ENCODE peak calls at places on chromosomes 12 and 14, in five cellular contexts. J is body of pancreas; P is CD8-positive, alpha-beta T cell; K is psoas muscle; Z is Panc1. E is an unnamed sample. For H3K27me3, the result is how much of the 10 kb centered on the place peaks cover.

GRCh38 chr14:29709490-29709889 is 218.2 kb downstream of the PRKD1 start:
- DNase-seq in K (no peak), J (no peak), Z (no peak), P (no peak), E (no peak)

GRCh38 chr12:95202691-95203476 is 14.4 kb downstream of the FGD6 start:
- DNase-seq in Z (no peak), P (no peak), J (no peak), K (no peak), E (no peak)

GRCh38 chr14:91835920-91836843 is 31.2 kb downstream of the TC2N start:
- DNase-seq in J (peak), K (peak), Z (no peak), P (peak), E (peak)

GRCh38 chr12:44812062-44812461 is 64.1 kb downstream of the NELL2 start:
- DNase-seq in P (no peak), K (no peak), J (no peak), Z (no peak), E (no peak)

GRCh38 chr12:78684419-78684818 is 180.2 kb upstream of the SYT1 start:
- DNase-seq in K (no peak), Z (no peak), J (no peak), P (no peak), E (no peak)

GRCh38 chr12:54984602-54985376 is at the start of gene TESPA1:
- DNase-seq in Z (no peak), J (peak), K (peak), P (peak), E (peak)

GRCh38 chr12:68673788-68674187 is 13.0 kb upstream of the NUP107 start:
- DNase-seq in K (no peak), J (no peak), P (no peak), Z (no peak), E (no peak)

GRCh38 chr14:64708148-64709004 is 4.2 kb downstream of the PLEKHG3 start:
- DNase-seq in J (peak), K (no peak), Z (no peak), P (peak), E (no peak)

GRCh38 chr12:52278530-52278929 is 4.1 kb downstream of the KRT86 start:
- DNase-seq in Z (no peak), J (no peak), K (no peak), P (no peak), E (no peak)

GRCh38 chr14:76065519-76065918 is 80.0 kb downstream of the IFT43 start:
- DNase-seq in J (no peak), Z (no peak), K (no peak), P (no peak), E (no peak)

GRCh38 chr14:22334275-22334577 is 254.8 kb downstream of the DAD1 start:
- DNase-seq in K (no peak), J (no peak), P (no peak), Z (no peak), E (no peak)

GRCh38 chr14:92527724-92528123 is 14.1 kb downstream of the RIN3 start:
- DNase-seq in P (no peak), K (no peak), Z (no peak), J (no peak), E (no peak)

GRCh38 chr12:26018926-26019325 is 60.4 kb downstream of the RASSF8 start:
- DNase-seq in K (no peak), P (no peak), Z (no peak), J (no peak), E (no peak)

GRCh38 chr12:128684357-128684756 is 139.4 kb downstream of the SLC15A4 start:
- DNase-seq in J (no peak), K (no peak), Z (no peak), P (no peak), E (no peak)

GRCh38 chr12:88684610-88685009 is 104.3 kb upstream of the KITLG start:
- DNase-seq in P (no peak), K (no peak), J (no peak), Z (no peak), E (no peak)

GRCh38 chr12:92703777-92704176 is 988 bp downstream of the PLEKHG7 start:
- DNase-seq in K (no peak), Z (no peak), J (no peak), P (no peak), E (no peak)

GRCh38 chr12:92476844-92477243 is 225.9 kb upstream of the PLEKHG7 start:
- DNase-seq in Z (no peak), J (no peak), P (no peak), K (no peak), E (no peak)

GRCh38 chr12:4538207-4539160 is at the start of gene RAD51AP1:
- DNase-seq in J (peak), P (peak), K (peak), Z (peak), E (peak)

GRCh38 chr12:25423355-25423754 is 129.7 kb downstream of the LMNTD1 start:
- DNase-seq in K (no peak), P (no peak), J (peak), Z (no peak), E (no peak)

GRCh38 chr14:103123634-103124500 is 606 bp downstream of the TNFAIP2 start:
- DNase-seq in K (peak), Z (no peak), P (no peak), J (no peak), E (peak)

GRCh38 chr12:53050426-53051057 is 677 bp downstream of the TNS2 start:
- DNase-seq in P (no peak), J (no peak), Z (no peak), K (no peak), E (peak)

GRCh38 chr12:117026343-117026742 is 72.9 kb downstream of the TESC start:
- DNase-seq in J (no peak), K (no peak), Z (no peak), P (no peak), E (no peak)

GRCh38 chr12:96908170-96908675 is 1.2 kb downstream of the NEDD1 start:
- DNase-seq in P (no peak), Z (no peak), J (no peak), K (no peak), E (no peak)

GRCh38 chr14:50615566-50615965 is 52.5 kb downstream of the SAV1 start:
- DNase-seq in K (no peak), J (no peak), P (no peak), Z (no peak), E (no peak)

GRCh38 chr14:50610465-50610864 is 50.5 kb downstream of the ATL1 start:
- DNase-seq in P (no peak), Z (no peak), J (no peak), K (no peak), E (no peak)

GRCh38 chr14:50616275-50616674 is 51.8 kb downstream of the SAV1 start:
- DNase-seq in P (no peak), Z (no peak), J (no peak), K (no peak), E (no peak)

GRCh38 chr14:50612795-50613194 is 52.9 kb downstream of the ATL1 start:
- DNase-seq in K (no peak), Z (no peak), P (no peak), J (no peak), E (no peak)

DNA sequence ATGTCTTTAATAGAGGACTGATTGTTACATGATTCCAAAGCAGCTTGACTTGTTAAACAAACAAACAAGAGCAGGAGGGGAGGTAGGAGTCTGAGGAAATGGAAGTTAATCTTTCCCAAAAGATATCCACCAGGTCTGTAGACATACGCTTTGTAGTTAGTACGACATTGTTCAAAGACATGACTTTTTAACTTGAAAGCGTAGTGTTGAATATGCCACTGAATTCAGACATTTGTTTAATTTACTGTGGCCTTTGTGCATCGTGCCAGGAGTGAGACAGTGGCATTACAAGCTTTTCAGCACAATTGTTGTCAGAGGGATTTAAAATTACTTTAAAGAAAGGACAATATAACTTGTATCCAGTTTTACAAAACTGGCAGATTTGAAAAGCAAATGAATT is 53.0 kb downstream of the SAV1 start:
- DNase-seq in K (no peak), J (no peak), Z (no peak), P (no peak), E (no peak)
- TF ChIP-seq CTCF in K (no peak), J (no peak), Z (no peak), P (no peak), E (no peak)

DNA sequence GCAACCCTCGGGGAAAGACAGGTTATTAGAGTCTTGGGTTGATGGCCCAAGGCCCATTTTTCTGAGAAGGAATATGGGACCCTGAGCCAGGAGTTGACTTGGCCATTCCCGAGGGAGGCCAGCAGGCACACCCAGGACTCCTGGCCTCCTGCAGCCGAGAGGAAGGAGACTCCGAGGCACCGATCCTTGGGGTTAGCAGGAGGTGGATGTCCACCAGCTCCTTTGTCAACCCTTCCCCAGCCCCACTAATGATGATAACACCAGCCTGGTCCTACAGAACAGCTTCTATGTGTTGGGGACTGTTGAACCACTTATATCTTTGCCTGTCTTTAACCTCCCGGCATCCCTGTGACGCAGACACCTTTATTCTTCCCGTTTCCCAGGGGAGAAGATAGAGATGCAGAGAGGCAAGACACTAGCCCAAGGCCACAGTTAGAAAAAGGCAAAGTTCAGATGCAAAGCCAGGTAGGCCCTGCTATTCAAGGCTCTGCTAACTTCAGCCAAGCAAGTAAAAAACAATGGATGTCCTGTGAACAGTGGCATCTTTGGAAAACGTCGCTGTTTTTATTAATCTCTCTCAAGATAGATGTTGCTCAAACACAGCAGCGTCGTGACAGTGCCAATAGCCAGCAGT is 767.3 kb upstream of the TBX3 start:
- DNase-seq in Z (no peak), J (no peak), P (no peak), K (no peak), E (no peak)
- H3K4me3 ChIP-seq in Z (peak), J (no peak), P (no peak), K (peak), E (no peak)

DNA sequence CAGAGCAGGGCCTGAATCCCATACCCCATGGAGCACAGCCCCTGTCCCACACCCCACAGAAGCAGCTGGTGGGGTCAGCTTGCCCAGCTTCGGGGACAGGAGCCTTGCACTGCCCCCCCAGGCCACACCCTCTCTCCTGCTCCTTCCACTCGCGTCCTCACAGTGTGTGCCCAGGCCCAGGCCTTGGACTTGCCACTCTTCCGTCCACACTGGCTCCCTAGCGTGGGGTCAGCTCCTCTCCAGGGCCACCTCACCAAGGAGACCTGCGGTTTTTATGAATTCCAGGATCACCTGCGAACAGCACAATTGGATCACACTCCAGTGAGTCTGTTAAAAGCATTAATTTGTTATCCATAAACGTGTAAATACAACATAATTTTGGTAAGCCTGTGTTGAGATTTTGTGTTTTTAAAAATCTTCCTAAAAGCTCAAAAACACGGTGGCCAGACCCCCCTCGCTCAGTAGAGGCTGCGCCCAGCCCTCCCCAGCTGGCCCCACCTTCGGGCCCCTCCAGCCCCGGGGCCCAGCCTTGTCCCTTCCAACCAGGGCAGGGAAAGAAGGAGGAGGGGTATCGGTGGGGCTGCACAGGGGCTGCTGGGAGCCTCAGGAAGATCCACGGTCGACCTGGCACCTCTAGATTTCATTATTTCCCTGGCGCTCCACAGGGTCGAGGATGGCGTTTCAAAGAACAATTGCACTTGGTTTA is 12.0 kb downstream of the GALNT9 start:
- DNase-seq in K (peak), Z (no peak), P (no peak), J (no peak), E (no peak)
- H3K27me3 ChIP-seq in K (under half), Z (under half), P (under half), J (under half), E (under half)

GRCh38 chr12:126361804-126362203 is 1296.6 kb downstream of the AACS start:
- DNase-seq in P (no peak), J (no peak), Z (no peak), K (no peak), E (no peak)

GRCh38 chr12:126362490-126362889 is 1297.3 kb downstream of the AACS start:
- DNase-seq in P (no peak), J (no peak), Z (no peak), K (no peak), E (no peak)

GRCh38 chr12:126358806-126359205 is 1293.6 kb downstream of the AACS start:
- DNase-seq in Z (no peak), K (no peak), J (no peak), P (no peak), E (no peak)

DNA sequence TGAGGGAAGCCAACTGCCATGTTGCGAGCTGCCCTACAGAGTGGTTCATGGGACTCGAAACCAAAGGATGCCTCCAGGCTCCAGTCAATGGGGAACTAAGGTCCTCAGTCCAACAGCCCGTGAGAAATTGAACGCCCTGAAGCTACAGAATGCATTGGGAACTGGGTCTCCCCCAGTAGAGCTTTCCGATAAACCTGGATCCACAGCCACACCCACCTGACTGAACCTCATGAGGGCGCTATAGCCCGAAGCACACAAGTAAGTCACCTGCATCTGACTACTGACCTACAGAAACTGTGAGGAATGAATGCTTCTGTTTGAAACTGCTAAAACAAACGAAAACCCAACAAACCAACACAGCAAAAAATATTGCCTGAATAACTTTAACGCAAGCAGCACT is 1297.7 kb downstream of the AACS start:
- DNase-seq in K (no peak), Z (no peak), J (no peak), P (no peak), E (no peak)
- TF ChIP-seq CTCF in K (no peak), Z (no peak), J (no peak), P (no peak), E (no peak)

GRCh38 chr12:131152587-131152986 is 198.9 kb downstream of the ADGRD1 start:
- DNase-seq in K (no peak), J (no peak), P (peak), Z (no peak), E (no peak)

GRCh38 chr12:131151558-131152345 is 198.0 kb downstream of the ADGRD1 start:
- DNase-seq in Z (no peak), J (no peak), K (no peak), P (peak), E (no peak)

GRCh38 chr12:131147894-131148293 is 194.2 kb downstream of the ADGRD1 start:
- DNase-seq in K (no peak), Z (no peak), P (no peak), J (no peak), E (no peak)

GRCh38 chr12:131142891-131143637 is 189.4 kb downstream of the ADGRD1 start:
- DNase-seq in P (no peak), Z (no peak), J (no peak), K (no peak), E (no peak)

DNA sequence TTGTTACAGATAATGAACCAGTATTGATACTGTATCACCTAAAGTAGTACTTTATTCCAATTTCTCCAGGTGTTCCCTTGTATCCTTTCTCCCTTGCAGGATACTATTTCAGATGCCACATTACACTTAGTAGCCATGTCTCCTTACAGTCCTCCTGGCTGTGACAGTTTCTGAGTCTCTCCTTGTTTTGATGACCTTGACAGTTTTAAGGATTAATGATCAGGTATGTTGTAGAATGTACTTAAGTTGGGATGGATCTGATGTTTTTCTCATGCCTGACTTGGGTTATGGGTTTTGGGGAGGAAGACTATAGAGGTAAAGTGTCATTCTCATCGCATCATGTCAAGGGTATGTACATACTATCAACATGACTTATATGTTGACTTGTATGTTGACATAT is 193.6 kb downstream of the ADGRD1 start:
- DNase-seq in K (no peak), Z (no peak), J (no peak), P (no peak), E (no peak)
- H3K4me3 ChIP-seq in K (no peak), Z (no peak), J (no peak), P (no peak), E (no peak)

DNA sequence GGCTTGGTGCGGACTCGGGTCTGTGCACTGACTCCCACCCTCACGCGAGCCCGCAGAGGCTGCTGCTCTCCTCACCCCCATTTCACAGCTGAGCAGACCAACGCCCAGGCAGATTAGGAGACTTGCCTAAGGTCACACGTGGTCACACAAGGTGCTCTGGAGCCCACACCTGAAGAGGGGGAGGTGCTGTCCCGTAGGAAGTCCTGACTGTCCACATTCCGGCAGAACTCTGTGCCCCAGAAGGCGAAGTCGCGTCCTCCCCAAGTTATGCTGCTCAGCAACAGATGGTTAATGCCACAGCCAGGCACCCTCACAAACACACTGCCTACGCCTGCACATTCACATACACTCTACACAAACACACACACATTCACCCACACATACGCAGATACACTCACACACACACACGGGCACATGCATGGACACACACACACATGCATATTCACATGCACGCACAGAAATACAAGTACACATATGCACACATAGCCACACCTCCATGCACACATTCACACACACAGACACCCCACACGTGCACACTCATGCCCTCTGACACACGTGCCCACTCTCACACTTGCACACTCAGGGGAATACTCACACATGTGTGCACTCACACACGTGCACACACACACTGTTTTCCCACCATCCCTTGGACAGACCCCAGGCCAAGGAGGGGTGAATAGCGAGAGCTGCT is 4.0 kb downstream of the C14orf180 start:
- DNase-seq in J (no peak), P (no peak), Z (no peak), K (no peak), E (no peak)
- H3K27me3 ChIP-seq in J (under half), P (under half), Z (under half), K (under half), E (under half)

GRCh38 chr14:24093901-24094838 is at the start of gene PCK2:
- DNase-seq in J (peak), P (peak), K (peak), Z (no peak), E (peak)
- TF ChIP-seq CTCF in J (peak), P (no peak), K (no peak), Z (no peak), E (no peak)